ENCODE peak calls at places on chromosomes 12 and 14, in eight cellular contexts. K, I, J, B, D, M, N and C are unnamed samples.

GRCh38 chr12:10722502-10722904 is 620 bp downstream of the YBX3 start:
- DNase-seq in K (peak; percentile 74), I (peak; percentile 3), J (peak; percentile 35), B (peak; percentile 62), D (no peak), M (peak; percentile 46), N (peak; percentile 43), C (peak; percentile 35)

GRCh38 chr12:123989168-123989567 is 16.2 kb downstream of the ZNF664 start:
- DNase-seq in K (no peak), I (no peak), J (no peak), B (no peak), D (no peak), M (no peak), N (no peak), C (no peak)

GRCh38 chr12:111467092-111467861 is 61.6 kb downstream of the SH2B3 start:
- DNase-seq in K (no peak), I (no peak), J (no peak), B (no peak), D (peak; percentile 39), M (no peak), N (no peak), C (no peak)

GRCh38 chr14:55328317-55328716 is 57.1 kb downstream of the FBXO34 start:
- DNase-seq in K (no peak), I (no peak), J (no peak), B (peak; percentile 27), D (no peak), M (no peak), N (no peak), C (no peak)

GRCh38 chr14:92680781-92681650 is 67.4 kb downstream of the LGMN start:
- DNase-seq in K (peak; percentile 91), I (peak; percentile 60), J (peak; percentile 85), B (peak; percentile 56), D (no peak), M (peak; percentile 81), N (peak; percentile 17), C (peak; percentile 79)

GRCh38 chr12:71014180-71014785 is 93.7 kb upstream of the PTPRR start:
- DNase-seq in K (peak; percentile 33), I (no peak), J (peak; percentile 18), B (no peak), D (peak; percentile 6), M (peak; percentile 24), N (no peak), C (no peak)

GRCh38 chr12:65557425-65558167 is 266.7 kb upstream of the HMGA2 start:
- DNase-seq in K (no peak), I (no peak), J (no peak), B (no peak), D (no peak), M (no peak), N (no peak), C (no peak)

GRCh38 chr12:59322473-59322872 is 273.4 kb upstream of the SLC16A7 start:
- DNase-seq in K (no peak), I (no peak), J (no peak), B (no peak), D (no peak), M (peak; percentile 20), N (no peak), C (no peak)

GRCh38 chr12:77608157-77608755 is 222.4 kb upstream of the NAV3 start:
- DNase-seq in K (no peak), I (no peak), J (no peak), B (no peak), D (peak; percentile 15), M (no peak), N (no peak), C (no peak)

GRCh38 chr12:5388581-5389535 is 43.0 kb upstream of the NTF3 start:
- DNase-seq in K (peak; percentile 70), I (no peak), J (no peak), B (no peak), D (no peak), M (no peak), N (no peak), C (no peak)

GRCh38 chr12:132719954-132720324 is 9.3 kb downstream of the PGAM5 start:
- DNase-seq in K (no peak), I (no peak), J (no peak), B (no peak), D (no peak), M (no peak), N (no peak), C (no peak)

GRCh38 chr12:44709166-44709565 is 166.9 kb downstream of the NELL2 start:
- DNase-seq in K (no peak), I (no peak), J (no peak), B (no peak), D (no peak), M (no peak), N (no peak), C (no peak)

GRCh38 chr12:26422839-26423398 is 227.5 kb downstream of the SSPN start:
- DNase-seq in K (no peak), I (no peak), J (no peak), B (no peak), D (no peak), M (no peak), N (no peak), C (no peak)

GRCh38 chr14:24231263-24232120 is 675 bp downstream of the NEDD8 start:
- DNase-seq in K (no peak), I (peak; percentile 2), J (no peak), B (no peak), D (no peak), M (no peak), N (no peak), C (no peak)